ENCODE peak calls at places on chromosomes 3 and 15, in seven cellular contexts. L, M, I, Z, Q, X and P are unnamed samples.

GRCh38 chr3:38608961-38609360 is 40.5 kb downstream of the SCN5A start:
- DNase-seq in I (no peak), Z (no peak), M (no peak), L (no peak), X (no peak), Q (no peak), P (no peak)

GRCh38 chr3:58691997-58692396 is 25.4 kb upstream of the FAM3D start:
- DNase-seq in Z (no peak), I (no peak), X (no peak), L (no peak), Q (no peak), M (no peak), P (no peak)

GRCh38 chr3:37315669-37316068 is 141.3 kb upstream of the LRRFIP2 start:
- DNase-seq in L (no peak), Z (no peak), M (no peak), X (no peak), I (no peak), Q (no peak), P (no peak)

GRCh38 chr15:38699633-38700230 is 135.1 kb upstream of the RASGRP1 start:
- DNase-seq in X (peak), M (peak), Z (peak), Q (peak), L (peak), I (no peak), P (peak)

GRCh38 chr15:91921188-91921820 is 67.8 kb downstream of the SLCO3A1 start:
- DNase-seq in X (no peak), Z (no peak), I (no peak), M (no peak), Q (no peak), L (no peak), P (no peak)

GRCh38 chr15:42239528-42240245 is 31.6 kb upstream of the VPS39 start:
- DNase-seq in X (no peak), Q (peak), L (no peak), M (peak), Z (no peak), I (no peak), P (no peak)

GRCh38 chr15:48667701-48668100 is 22.2 kb upstream of the FBN1 start:
- DNase-seq in Z (no peak), M (no peak), L (no peak), Q (no peak), I (no peak), X (no peak), P (no peak)

GRCh38 chr3:128083980-128084674 is 31.9 kb downstream of the SEC61A1 start:
- DNase-seq in Q (peak), I (no peak), Z (no peak), X (peak), M (no peak), L (no peak), P (no peak)

GRCh38 chr3:115825046-115825445 is 201.7 kb downstream of the GAP43 start:
- DNase-seq in M (no peak), Z (no peak), X (no peak), Q (no peak), I (no peak), L (no peak), P (peak)

GRCh38 chr3:37494206-37494605 is 319.8 kb upstream of the LRRFIP2 start:
- DNase-seq in I (no peak), X (no peak), Q (no peak), M (no peak), Z (no peak), L (no peak), P (no peak)

GRCh38 chr15:78988361-78988911 is 43.6 kb upstream of the CTSH start:
- DNase-seq in Z (peak), X (peak), M (peak), L (no peak), Q (peak), I (peak), P (peak)

GRCh38 chr3:179037361-179037760 is 34.2 kb downstream of the ZMAT3 start:
- DNase-seq in M (no peak), I (no peak), X (no peak), L (no peak), Q (peak), Z (no peak), P (no peak)

GRCh38 chr15:85312486-85312885 is 67.9 kb upstream of the AKAP13 start:
- DNase-seq in I (no peak), L (no peak), Z (no peak), Q (no peak), X (no peak), M (no peak), P (peak)

GRCh38 chr15:28885630-28886430 is at the start of gene APBA2:
- DNase-seq in M (no peak), L (peak), Q (peak), Z (no peak), X (peak), I (no peak), P (no peak)

GRCh38 chr3:141368925-141369794 is 856 bp downstream of the ZBTB38 start:
- DNase-seq in X (no peak), Q (no peak), Z (no peak), I (no peak), M (no peak), L (no peak), P (no peak)

GRCh38 chr15:87032291-87032690 is 952.6 kb downstream of the AGBL1 start:
- DNase-seq in X (no peak), M (no peak), Z (no peak), I (no peak), Q (no peak), L (no peak), P (no peak)

GRCh38 chr15:34217587-34218225 is 7.1 kb upstream of the EMC4 start:
- DNase-seq in X (no peak), Q (no peak), Z (peak), L (no peak), I (no peak), M (no peak), P (no peak)

GRCh38 chr15:68616397-68616796 is 37.6 kb downstream of the CORO2B start:
- DNase-seq in L (peak), M (no peak), Z (no peak), I (peak), X (no peak), Q (no peak), P (no peak)